ENCODE peak calls at places on chromosomes 16 and 17, in eight cellular contexts. S, A, Z, F, L, Y, C and N are unnamed samples.

GRCh38 chr17:81295678-81296381 is 723 bp upstream of the SLC38A10 start:
- DNase-seq in S (peak), A (no peak), Z (peak), F (peak), L (peak), Y (no peak), C (peak), N (peak)

GRCh38 chr17:38752930-38753506 is 477 bp downstream of the PSMB3 start:
- DNase-seq in S (no peak), A (no peak), Z (no peak), F (no peak), L (no peak), Y (no peak), C (no peak), N (no peak)

GRCh38 chr16:72858611-72859493 is 189.1 kb downstream of the ZFHX3 start:
- DNase-seq in S (no peak), A (no peak), Z (no peak), F (no peak), L (peak), Y (no peak), C (peak), N (no peak)

GRCh38 chr17:75036643-75037268 is 10.0 kb downstream of the ATP5PD start:
- DNase-seq in S (peak), A (peak), Z (peak), F (peak), L (no peak), Y (peak), C (peak), N (peak)

GRCh38 chr17:21042434-21043295 is at the start of gene USP22:
- DNase-seq in S (peak), A (no peak), Z (no peak), F (peak), L (no peak), Y (no peak), C (no peak), N (peak)

GRCh38 chr16:75263291-75263962 is 12.0 kb upstream of the BCAR1 start:
- DNase-seq in S (no peak), A (no peak), Z (no peak), F (no peak), L (no peak), Y (no peak), C (no peak), N (no peak)

GRCh38 chr16:85699628-85700027 is 10.9 kb upstream of the GINS2 start:
- DNase-seq in S (peak), A (no peak), Z (no peak), F (no peak), L (peak), Y (no peak), C (peak), N (no peak)

GRCh38 chr17:56992364-56992763 is 14.4 kb downstream of the SCPEP1 start:
- DNase-seq in S (no peak), A (no peak), Z (no peak), F (no peak), L (no peak), Y (no peak), C (no peak), N (no peak)

GRCh38 chr17:81683208-81683583 is 401 bp downstream of the ARL16 start:
- DNase-seq in S (no peak), A (no peak), Z (no peak), F (no peak), L (no peak), Y (no peak), C (no peak), N (no peak)

GRCh38 chr17:11627301-11627700 is 29.0 kb downstream of the DNAH9 start:
- DNase-seq in S (no peak), A (no peak), Z (no peak), F (no peak), L (no peak), Y (no peak), C (no peak), N (no peak)

GRCh38 chr16:70702624-70703023 is 16.8 kb upstream of the MTSS2 start:
- DNase-seq in S (no peak), A (no peak), Z (no peak), F (no peak), L (no peak), Y (no peak), C (no peak), N (no peak)

GRCh38 chr17:10435096-10435495 is 13.3 kb upstream of the MYH8 start:
- DNase-seq in S (no peak), A (no peak), Z (no peak), F (no peak), L (no peak), Y (no peak), C (peak), N (no peak)

GRCh38 chr17:46175891-46176290 is 17.3 kb downstream of the KANSL1 start:
- DNase-seq in S (no peak), A (no peak), Z (no peak), F (no peak), L (no peak), Y (no peak), C (no peak), N (no peak)

GRCh38 chr16:70809392-70810060 is 8.6 kb upstream of the VAC14 start:
- DNase-seq in S (peak), A (no peak), Z (peak), F (no peak), L (no peak), Y (no peak), C (no peak), N (no peak)

GRCh38 chr16:5905935-5906334 is 808.3 kb upstream of the EEF2KMT start:
- DNase-seq in S (no peak), A (no peak), Z (no peak), F (no peak), L (no peak), Y (no peak), C (no peak), N (no peak)

GRCh38 chr16:55503726-55504553 is 4.9 kb upstream of the LPCAT2 start:
- DNase-seq in S (no peak), A (no peak), Z (no peak), F (no peak), L (no peak), Y (no peak), C (no peak), N (no peak)

GRCh38 chr17:51748749-51749604 is 409.5 kb downstream of the CA10 start:
- DNase-seq in S (no peak), A (no peak), Z (no peak), F (no peak), L (no peak), Y (no peak), C (no peak), N (no peak)

GRCh38 chr17:66373944-66374817 is 71.8 kb downstream of the PRKCA start:
- DNase-seq in S (no peak), A (peak), Z (peak), F (peak), L (no peak), Y (peak), C (peak), N (peak)

GRCh38 chr16:54193656-54194007 is 93.0 kb downstream of the IRX3 start:
- DNase-seq in S (peak), A (no peak), Z (peak), F (peak), L (peak), Y (no peak), C (peak), N (no peak)

GRCh38 chr17:17419166-17419565 is 57.6 kb upstream of the MED9 start:
- DNase-seq in S (no peak), A (no peak), Z (no peak), F (no peak), L (no peak), Y (no peak), C (peak), N (no peak)

GRCh38 chr17:48490391-48491026 is 40.3 kb downstream of the HOXB1 start:
- DNase-seq in S (no peak), A (no peak), Z (no peak), F (no peak), L (no peak), Y (no peak), C (no peak), N (no peak)

GRCh38 chr17:62860962-62861873 is 53.1 kb upstream of the MARCHF10 start:
- DNase-seq in S (no peak), A (no peak), Z (no peak), F (no peak), L (no peak), Y (no peak), C (no peak), N (no peak)

GRCh38 chr16:3509470-3509928 is 8.7 kb downstream of the CLUAP1 start:
- DNase-seq in S (no peak), A (peak), Z (peak), F (peak), L (no peak), Y (peak), C (no peak), N (peak)

GRCh38 chr17:49913226-49914095 is 55.5 kb upstream of the DLX4 start:
- DNase-seq in S (no peak), A (no peak), Z (no peak), F (no peak), L (peak), Y (no peak), C (peak), N (no peak)

GRCh38 chr16:24729967-24730815 is 740 bp downstream of the TNRC6A start:
- DNase-seq in S (peak), A (no peak), Z (peak), F (no peak), L (peak), Y (no peak), C (peak), N (no peak)

GRCh38 chr17:27087935-27088766 is 205.8 kb upstream of the WSB1 start:
- DNase-seq in S (no peak), A (no peak), Z (no peak), F (no peak), L (no peak), Y (no peak), C (no peak), N (no peak)

GRCh38 chr17:51165680-51166197 is 472 bp upstream of the NME2 start:
- DNase-seq in S (peak), A (no peak), Z (no peak), F (peak), L (no peak), Y (no peak), C (no peak), N (no peak)

GRCh38 chr16:85642762-85643281 is 29.7 kb downstream of the GSE1 start:
- DNase-seq in S (no peak), A (no peak), Z (no peak), F (no peak), L (no peak), Y (no peak), C (no peak), N (no peak)

GRCh38 chr17:21678451-21679081 is 13.8 kb upstream of the KCNJ18 start:
- DNase-seq in S (no peak), A (no peak), Z (peak), F (peak), L (no peak), Y (no peak), C (no peak), N (no peak)

GRCh38 chr17:17055286-17056166 is 13.3 kb downstream of the MPRIP start:
- DNase-seq in S (no peak), A (no peak), Z (no peak), F (no peak), L (no peak), Y (no peak), C (no peak), N (no peak)

GRCh38 chr17:58085039-58085715 is 2.0 kb downstream of the DYNLL2 start:
- DNase-seq in S (no peak), A (no peak), Z (no peak), F (no peak), L (no peak), Y (no peak), C (no peak), N (no peak)

GRCh38 chr16:68128577-68129305 is 43.6 kb downstream of the NFATC3 start:
- DNase-seq in S (no peak), A (no peak), Z (no peak), F (no peak), L (peak), Y (no peak), C (peak), N (no peak)

GRCh38 chr17:40024901-40025300 is 9.7 kb downstream of the CSF3 start:
- DNase-seq in S (no peak), A (no peak), Z (no peak), F (no peak), L (peak), Y (no peak), C (no peak), N (no peak)

GRCh38 chr17:29115435-29115834 is 64.8 kb downstream of the MYO18A start:
- DNase-seq in S (no peak), A (no peak), Z (no peak), F (no peak), L (no peak), Y (no peak), C (no peak), N (no peak)

GRCh38 chr16:28561557-28562187 is 8.0 kb downstream of the SGF29 start:
- DNase-seq in S (no peak), A (no peak), Z (no peak), F (no peak), L (no peak), Y (no peak), C (no peak), N (no peak)

GRCh38 chr17:5921919-5922318 is 148.3 kb upstream of the WSCD1 start:
- DNase-seq in S (no peak), A (no peak), Z (no peak), F (no peak), L (no peak), Y (no peak), C (no peak), N (no peak)

GRCh38 chr17:45225964-45226530 is 4.4 kb downstream of the FMNL1 start:
- DNase-seq in S (peak), A (peak), Z (peak), F (peak), L (no peak), Y (peak), C (no peak), N (peak)

GRCh38 chr17:4527552-4527951 is 27.6 kb downstream of the MYBBP1A start:
- DNase-seq in S (no peak), A (no peak), Z (no peak), F (no peak), L (no peak), Y (no peak), C (no peak), N (no peak)